ENCODE peak calls at places on chromosomes 16 and 17, in seven cellular contexts. S is anterior cingulate cortex, H is mucosa of descending colon, R is AML-193, Z is HT1080, X is hippocampal formation, K is breast epithelium. A is an unnamed sample.

GRCh38 chr16:78045865-78046581 is 23.7 kb downstream of the CLEC3A start:
- DNase-seq in S (peak), H (peak), R (no peak), Z (peak), X (peak), K (no peak), A (no peak)

GRCh38 chr16:87310610-87311009 is 6.6 kb downstream of the C16orf95 start:
- DNase-seq in S (no peak), H (no peak), R (no peak), Z (no peak), X (no peak), K (no peak), A (no peak)

GRCh38 chr17:66543526-66543925 is 241.1 kb downstream of the PRKCA start:
- DNase-seq in S (no peak), H (no peak), R (no peak), Z (no peak), X (no peak), K (no peak), A (no peak)

GRCh38 chr16:2682209-2683021 is at the start of gene KCTD5:
- DNase-seq in S (peak), H (peak), R (peak), Z (peak), X (peak), K (peak), A (peak)

GRCh38 chr17:37848690-37849616 is 75.3 kb upstream of the TBC1D3K start:
- DNase-seq in S (no peak), H (no peak), R (peak), Z (peak), X (no peak), K (no peak), A (no peak)

GRCh38 chr16:72027669-72028378 is 19.3 kb downstream of the DHODH start:
- DNase-seq in S (no peak), H (no peak), R (no peak), Z (no peak), X (no peak), K (no peak), A (no peak)

GRCh38 chr17:49987681-49988441 is 7.2 kb downstream of the DLX3 start:
- DNase-seq in S (no peak), H (no peak), R (peak), Z (peak), X (no peak), K (no peak), A (no peak)

GRCh38 chr17:606501-607243 is 108.0 kb downstream of the VPS53 start:
- DNase-seq in S (no peak), H (no peak), R (no peak), Z (no peak), X (no peak), K (no peak), A (no peak)

GRCh38 chr17:45584092-45585036 is 93.8 kb upstream of the PLEKHM1 start:
- DNase-seq in S (no peak), H (peak), R (no peak), Z (peak), X (no peak), K (peak), A (no peak)

GRCh38 chr16:12801511-12802042 is 2.1 kb downstream of the CPPED1 start:
- DNase-seq in S (no peak), H (peak), R (peak), Z (peak), X (no peak), K (peak), A (peak)

GRCh38 chr16:3640207-3640606 is 14.3 kb upstream of the DNASE1 start:
- DNase-seq in S (no peak), H (no peak), R (no peak), Z (no peak), X (no peak), K (no peak), A (no peak)

A was measured in GF-D8.